ENCODE peak calls at places on chromosomes 1 and 21, in ten cellular contexts. L is CD8-positive, alpha-beta memory T cell; H is transverse colon; X is GM23338; C is body of pancreas; P is naive thymus-derived CD4-positive, alpha-beta T cell; T is PC-9; D is left ventricle myocardium inferior; W is endothelial cell of umbilical vein; A is psoas muscle. F is an unnamed sample.
A peak's percentile ranks its signal among the peaks of the same experiment; 100 is the strongest.

GRCh38 chr1:91564888-91565700 is 64.4 kb downstream of the CDC7 start:
- DNase-seq in X (no peak), H (no peak), W (no peak), L (no peak), D (no peak), C (no peak), A (no peak), P (no peak), T (no peak), F (no peak)

GRCh38 chr1:202852163-202852904 is 36.6 kb downstream of the RABIF start:
- DNase-seq in X (peak; percentile 90), W (peak; percentile 70), T (peak; percentile 46), P (peak; percentile 25), H (peak; percentile 35), A (no peak), D (no peak), C (peak; percentile 33), L (no peak), F (no peak)

GRCh38 chr1:54474500-54475235 is 68.5 kb upstream of the SSBP3 start:
- DNase-seq in L (peak; percentile 26), A (peak; percentile 58), P (no peak), X (peak; percentile 80), H (peak; percentile 47), C (no peak), T (no peak), D (no peak), W (no peak), F (no peak)

GRCh38 chr1:15400627-15401026 is 9.1 kb upstream of the EFHD2 start:
- DNase-seq in X (no peak), P (no peak), L (no peak), A (no peak), W (no peak), H (no peak), T (no peak), C (no peak), D (no peak), F (no peak)

GRCh38 chr21:42796327-42797062 is 82.8 kb downstream of the WDR4 start:
- DNase-seq in A (no peak), P (no peak), L (no peak), X (no peak), D (no peak), W (no peak), C (no peak), T (peak; percentile 82), H (no peak), F (no peak)

GRCh38 chr1:71677541-71677940 is 596.7 kb upstream of the ZRANB2 start:
- DNase-seq in L (no peak), D (no peak), P (no peak), X (no peak), H (no peak), T (no peak), W (no peak), A (no peak), C (no peak), F (no peak)

GRCh38 chr1:23555949-23556640 is 3.2 kb downstream of the ID3 start:
- DNase-seq in A (no peak), W (peak; percentile 90), T (peak; percentile 94), L (no peak), D (no peak), C (peak; percentile 60), X (peak; percentile 97), H (peak; percentile 54), P (peak; percentile 39), F (no peak)

GRCh38 chr1:99629164-99629563 is 16.7 kb upstream of the PALMD start:
- DNase-seq in D (no peak), C (no peak), W (no peak), P (no peak), T (no peak), A (no peak), X (no peak), L (no peak), H (no peak), F (no peak)

GRCh38 chr1:17574502-17574901 is 35.0 kb downstream of the ARHGEF10L start:
- DNase-seq in H (no peak), D (no peak), C (no peak), A (no peak), T (no peak), P (no peak), L (no peak), W (no peak), X (peak; percentile 74), F (no peak)

GRCh38 chr1:17579951-17580939 is 40.7 kb downstream of the ARHGEF10L start:
- DNase-seq in L (no peak), T (no peak), A (no peak), W (no peak), D (no peak), X (no peak), C (peak; percentile 82), H (peak; percentile 60), P (no peak), F (no peak)

GRCh38 chr1:17575786-17576584 is 36.5 kb downstream of the ARHGEF10L start:
- DNase-seq in D (no peak), X (no peak), W (no peak), T (no peak), A (no peak), L (no peak), H (peak; percentile 54), C (no peak), P (no peak), F (no peak)

GRCh38 chr1:17581389-17582123 is 42.1 kb downstream of the ARHGEF10L start:
- DNase-seq in L (no peak), D (no peak), C (no peak), T (no peak), A (no peak), P (no peak), W (no peak), H (no peak), X (no peak), F (no peak)

DNA sequence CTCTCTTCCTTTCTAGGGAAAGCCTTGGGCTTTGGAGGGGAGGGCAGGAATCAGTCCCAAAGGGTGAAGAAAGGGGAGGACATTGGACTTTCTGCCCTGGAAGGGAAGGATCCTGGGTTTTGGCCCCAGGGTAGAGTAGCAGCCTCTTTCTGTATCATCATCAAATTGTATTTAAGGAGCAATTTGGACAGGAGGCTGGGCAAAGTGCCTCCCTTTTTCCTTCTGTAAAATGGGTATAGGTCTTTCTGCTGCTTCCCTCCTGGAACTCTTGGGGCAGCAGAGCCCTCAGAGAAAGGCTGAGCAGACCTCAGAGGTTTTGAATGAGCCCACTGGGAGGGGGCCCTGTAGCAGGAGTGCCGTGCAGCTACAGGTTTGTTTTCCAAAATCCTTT is 38.4 kb downstream of the ARHGEF10L start:
- DNase-seq in H (no peak), T (no peak), W (no peak), C (no peak), X (no peak), D (no peak), A (no peak), P (no peak), L (no peak), F (no peak)
- H3K4me1 ChIP-seq in H (peaks cover 62% of the 10 kb centered on the region), T (no peaks in the 10 kb centered on the region), W (no peaks in the 10 kb centered on the region), C (peaks cover 74% of the 10 kb centered on the region), X (peaks cover 72% of the 10 kb centered on the region), D (peaks cover 35% of the 10 kb centered on the region), A (peaks cover 10% of the 10 kb centered on the region), P (no peaks in the 10 kb centered on the region), L (no peaks in the 10 kb centered on the region), F (peaks cover 77% of the 10 kb centered on the region)

GRCh38 chr1:31055953-31056352 is 9.6 kb downstream of the PUM1 start:
- DNase-seq in C (no peak), W (no peak), A (no peak), L (no peak), T (no peak), H (no peak), D (no peak), P (no peak), X (no peak), F (no peak)
- H3K4me1 ChIP-seq in C (peaks cover 61% of the 10 kb centered on the region), W (no peaks in the 10 kb centered on the region), A (peaks cover 46% of the 10 kb centered on the region), L (peaks cover 61% of the 10 kb centered on the region), T (peaks cover 6% of the 10 kb centered on the region), H (peaks cover 5% of the 10 kb centered on the region), D (peaks cover 90% of the 10 kb centered on the region), P (peaks cover 48% of the 10 kb centered on the region), X (peaks cover 13% of the 10 kb centered on the region), F (no peaks in the 10 kb centered on the region)

GRCh38 chr1:115068780-115069179 is 20.5 kb downstream of the TSPAN2 start:
- DNase-seq in P (no peak), A (no peak), L (no peak), D (no peak), X (no peak), H (peak; percentile 50), T (peak; percentile 31), C (no peak), W (no peak), F (no peak)

GRCh38 chr1:115069626-115070308 is 19.5 kb downstream of the TSPAN2 start:
- DNase-seq in H (no peak), P (no peak), L (no peak), A (no peak), T (peak; percentile 62), C (no peak), D (no peak), X (no peak), W (no peak), F (no peak)

GRCh38 chr1:115067460-115067859 is 21.8 kb downstream of the TSPAN2 start:
- DNase-seq in P (no peak), A (no peak), L (no peak), D (no peak), T (peak; percentile 28), H (no peak), X (no peak), W (no peak), C (no peak), F (peak; percentile 78)

GRCh38 chr1:115070993-115071661 is 18.2 kb downstream of the TSPAN2 start:
- DNase-seq in L (no peak), D (no peak), T (peak; percentile 33), C (no peak), W (no peak), H (no peak), X (no peak), A (no peak), P (no peak), F (no peak)

DNA sequence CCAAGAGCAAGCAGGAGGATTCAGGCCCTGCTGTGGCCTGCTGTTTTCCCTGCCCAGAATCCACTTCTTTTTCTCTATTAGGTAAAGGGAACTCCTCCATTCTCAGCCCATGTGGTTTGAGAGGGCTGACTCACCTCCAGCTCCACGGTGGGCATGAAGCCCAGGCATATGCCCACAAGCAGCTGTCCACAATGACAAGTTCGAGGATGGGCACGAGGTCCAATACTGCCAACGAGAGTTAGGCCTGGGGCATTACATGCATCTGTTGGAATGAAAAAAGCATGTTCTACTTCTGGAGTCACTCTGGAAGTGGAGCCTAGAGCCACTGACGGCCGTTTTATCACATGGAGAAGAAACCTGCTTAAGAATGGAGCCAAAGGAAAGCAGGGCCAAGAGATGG is 20.1 kb downstream of the TSPAN2 start:
- DNase-seq in D (no peak), X (no peak), A (no peak), W (no peak), L (no peak), C (no peak), T (peak; percentile 33), P (no peak), H (no peak), F (peak; percentile 46)
- H3K4me1 ChIP-seq in D (peaks cover 38% of the 10 kb centered on the region), X (peaks cover 5% of the 10 kb centered on the region), A (peaks cover 16% of the 10 kb centered on the region), W (no peaks in the 10 kb centered on the region), L (peaks cover 15% of the 10 kb centered on the region), C (peaks cover 25% of the 10 kb centered on the region), T (peaks cover 30% of the 10 kb centered on the region), P (peaks cover 16% of the 10 kb centered on the region), H (peaks cover 22% of the 10 kb centered on the region), F (peaks cover 52% of the 10 kb centered on the region)

GRCh38 chr1:13593511-13594131 is 10.0 kb downstream of the PDPN start:
- DNase-seq in P (no peak), D (peak; percentile 44), W (no peak), C (peak; percentile 23), H (peak; percentile 26), L (no peak), T (no peak), X (peak; percentile 58), A (peak; percentile 82), F (peak; percentile 77)

GRCh38 chr1:13587256-13588030 is 3.8 kb downstream of the PDPN start:
- DNase-seq in L (no peak), W (no peak), C (no peak), D (no peak), P (no peak), X (no peak), H (no peak), A (no peak), T (no peak), F (no peak)

GRCh38 chr1:13588946-13589345 is 5.3 kb downstream of the PDPN start:
- DNase-seq in L (no peak), W (no peak), T (no peak), P (no peak), X (no peak), C (no peak), D (no peak), A (no peak), H (no peak), F (no peak)

GRCh38 chr1:13589403-13589802 is 5.8 kb downstream of the PDPN start:
- DNase-seq in X (no peak), D (no peak), L (no peak), C (no peak), P (no peak), A (no peak), T (no peak), W (no peak), H (no peak), F (no peak)

DNA sequence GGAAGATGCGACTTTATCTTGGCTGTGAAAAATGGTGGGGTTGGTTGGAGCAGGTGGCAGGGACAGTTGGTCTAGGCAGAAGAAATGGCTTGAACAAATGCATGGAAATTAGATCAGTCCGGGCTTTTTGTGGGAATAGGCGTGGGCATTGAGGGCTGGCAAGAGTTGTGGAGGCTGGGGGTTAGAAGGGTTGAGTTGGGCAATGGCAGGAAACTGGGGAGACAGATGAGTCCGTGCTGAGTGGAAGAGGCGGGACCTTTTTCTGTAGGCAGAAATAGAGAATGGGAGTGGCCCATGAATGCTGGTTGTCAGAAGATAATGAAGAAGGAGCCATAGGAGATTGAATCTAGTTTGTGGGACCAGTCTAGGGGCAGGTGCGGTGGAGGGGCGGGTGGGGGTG is 6.9 kb downstream of the PDPN start:
- DNase-seq in H (no peak), A (no peak), T (no peak), C (no peak), P (no peak), D (no peak), L (no peak), W (no peak), X (no peak), F (no peak)
- H3K4me1 ChIP-seq in H (peaks cover 7% of the 10 kb centered on the region), A (peaks cover 10% of the 10 kb centered on the region), T (no peaks in the 10 kb centered on the region), C (no peaks in the 10 kb centered on the region), P (no peaks in the 10 kb centered on the region), D (peaks cover 45% of the 10 kb centered on the region), L (no peaks in the 10 kb centered on the region), W (no peaks in the 10 kb centered on the region), X (peaks cover 45% of the 10 kb centered on the region), F (no peaks in the 10 kb centered on the region)